ENCODE peak calls at places on chromosomes 6 and 20, in six cellular contexts. P is IMR-90, Y is mesenchymal stem cell, W is neuronal stem cell, Q is trophoblast cell, D is H1. Z is an unnamed sample.
A peak's percentile ranks its signal among the peaks of the same experiment; 100 is the strongest.

GRCh38 chr20:1317545-1318255 is 11.2 kb downstream of the SDCBP2 start:
- DNase-seq in P (no peak), Y (no peak), W (no peak), Q (no peak), D (no peak), Z (no peak)

GRCh38 chr20:45963059-45964011 is 8.7 kb downstream of the ZNF335 start:
- DNase-seq in P (peak; percentile 33), Y (peak; percentile 47), W (no peak), Q (peak; percentile 82), D (no peak), Z (peak; percentile 41)

GRCh38 chr6:109474995-109475394 is 8.0 kb downstream of the ZBTB24 start:
- DNase-seq in P (no peak), Y (no peak), W (no peak), Q (no peak), D (no peak), Z (no peak)

GRCh38 chr6:90472716-90473115 is 114.2 kb downstream of the MAP3K7 start:
- DNase-seq in P (no peak), Y (no peak), W (no peak), Q (peak; percentile 50), D (no peak), Z (no peak)

GRCh38 chr6:69622230-69622629 is 174.6 kb downstream of the LMBRD1 start:
- DNase-seq in P (no peak), Y (no peak), W (no peak), Q (no peak), D (no peak), Z (no peak)

GRCh38 chr6:19052219-19052618 is 665.1 kb downstream of the RNF144B start:
- DNase-seq in P (no peak), Y (no peak), W (no peak), Q (peak; percentile 68), D (no peak), Z (no peak)

GRCh38 chr6:139569561-139569960 is 195.1 kb upstream of the CITED2 start:
- DNase-seq in P (peak; percentile 79), Y (peak; percentile 61), W (no peak), Q (peak; percentile 41), D (no peak), Z (no peak)

GRCh38 chr6:40258531-40258930 is 324.3 kb upstream of the MOCS1 start:
- DNase-seq in P (no peak), Y (no peak), W (no peak), Q (no peak), D (no peak), Z (no peak)

GRCh38 chr6:163398104-163398503 is 16.4 kb upstream of the QKI start:
- DNase-seq in P (no peak), Y (peak; percentile 29), W (no peak), Q (no peak), D (no peak), Z (no peak)

GRCh38 chr6:131029661-131030297 is 33.3 kb downstream of the EPB41L2 start:
- DNase-seq in P (peak; percentile 65), Y (peak; percentile 61), W (peak; percentile 11), Q (peak; percentile 4), D (no peak), Z (peak; percentile 46)

GRCh38 chr20:59939052-59939878 is 840 bp downstream of the PPP1R3D start:
- DNase-seq in P (no peak), Y (no peak), W (no peak), Q (no peak), D (no peak), Z (peak; percentile 56)

GRCh38 chr6:119501798-119502483 is 152.4 kb upstream of the MAN1A1 start:
- DNase-seq in P (no peak), Y (no peak), W (no peak), Q (no peak), D (no peak), Z (no peak)

GRCh38 chr6:93799226-93799625 is 379.9 kb upstream of the EPHA7 start:
- DNase-seq in P (no peak), Y (no peak), W (no peak), Q (no peak), D (no peak), Z (no peak)

GRCh38 chr6:170152989-170153388 is 137.9 kb downstream of the DLL1 start:
- DNase-seq in P (no peak), Y (no peak), W (peak; percentile 62), Q (peak; percentile 67), D (peak; percentile 23), Z (peak; percentile 72)

GRCh38 chr6:112180095-112180820 is 74.1 kb downstream of the LAMA4 start:
- DNase-seq in P (peak; percentile 92), Y (peak; percentile 85), W (peak; percentile 51), Q (peak; percentile 92), D (no peak), Z (no peak)
- H4K91ac ChIP-seq in P (no peak overlapping the region), Y (no peak overlapping the region), W (no peak overlapping the region), Q (no peak overlapping the region), D (no peak overlapping the region), Z (no peak overlapping the region)

GRCh38 chr6:124974770-124975377 is 12.6 kb downstream of the RNF217 start:
- DNase-seq in P (no peak), Y (no peak), W (no peak), Q (peak; percentile 17), D (no peak), Z (no peak)
- H4K91ac ChIP-seq in P (no peak overlapping the region), Y (no peak overlapping the region), W (no peak overlapping the region), Q (no peak overlapping the region), D (no peak overlapping the region), Z (no peak overlapping the region)

GRCh38 chr6:36825452-36825851 is 13.8 kb downstream of the CPNE5 start:
- DNase-seq in P (no peak), Y (no peak), W (no peak), Q (no peak), D (no peak), Z (no peak)
- H4K91ac ChIP-seq in P (no peak overlapping the region), Y (no peak overlapping the region), W (no peak overlapping the region), Q (no peak overlapping the region), D (no peak overlapping the region), Z (no peak overlapping the region)

GRCh38 chr20:62668441-62669027 is 26.2 kb downstream of the SLCO4A1 start:
- DNase-seq in P (peak; percentile 74), Y (peak; percentile 79), W (peak; percentile 70), Q (peak; percentile 79), D (peak; percentile 44), Z (peak; percentile 73)

GRCh38 chr20:62667530-62668440 is 25.5 kb downstream of the SLCO4A1 start:
- DNase-seq in P (no peak), Y (no peak), W (no peak), Q (no peak), D (no peak), Z (no peak)

GRCh38 chr20:62665153-62665754 is 23.0 kb downstream of the SLCO4A1 start:
- DNase-seq in P (no peak), Y (no peak), W (no peak), Q (no peak), D (no peak), Z (no peak)

GRCh38 chr20:62665826-62666735 is 23.8 kb downstream of the SLCO4A1 start:
- DNase-seq in P (no peak), Y (no peak), W (no peak), Q (no peak), D (no peak), Z (no peak)

DNA sequence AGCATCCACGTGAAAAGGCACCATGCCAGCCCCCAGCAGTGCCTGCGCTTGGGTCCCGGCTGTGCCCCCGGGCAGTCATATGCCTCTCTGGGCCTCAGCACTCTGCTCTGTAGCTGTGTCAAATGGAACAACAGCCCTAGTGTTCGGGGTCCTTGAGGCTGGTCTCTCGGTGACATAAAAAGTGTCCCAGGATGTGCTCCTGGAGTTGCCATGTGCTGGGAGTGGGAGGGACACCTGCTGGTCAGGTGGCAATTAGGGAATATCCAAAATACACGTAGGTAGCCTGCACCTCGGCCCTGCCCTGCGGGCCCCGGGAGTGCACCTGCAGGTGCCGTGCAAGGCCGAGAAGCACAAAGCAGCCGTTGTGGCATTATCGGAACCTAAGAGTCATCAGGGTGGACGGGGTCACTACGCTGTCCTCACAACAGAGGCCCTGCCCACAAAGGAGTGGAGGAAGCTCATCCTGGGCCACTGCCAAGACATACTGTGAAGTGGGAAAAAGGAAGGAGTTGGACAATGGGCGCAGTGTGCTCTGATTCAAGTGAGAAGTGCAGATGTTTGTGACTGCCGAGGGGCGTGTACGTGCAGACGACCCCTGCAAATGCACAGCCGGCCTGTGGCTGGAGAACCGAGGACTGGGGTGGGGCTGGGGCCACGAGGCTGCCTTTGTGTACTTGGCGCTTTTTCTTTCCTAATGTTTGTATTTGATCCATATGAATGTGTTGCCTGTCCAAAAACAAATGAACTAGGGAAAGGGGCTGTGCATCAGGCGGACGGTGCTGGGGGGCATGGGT is 24.6 kb downstream of the SLCO4A1 start:
- DNase-seq in P (peak; percentile 20), Y (no peak), W (no peak), Q (peak; percentile 76), D (no peak), Z (no peak)
- H4K91ac ChIP-seq in P (no peak overlapping the region), Y (no peak overlapping the region), W (no peak overlapping the region), Q (no peak overlapping the region), D (no peak overlapping the region), Z (no peak overlapping the region)

GRCh38 chr6:156423075-156423474 is 354.1 kb upstream of the ARID1B start:
- DNase-seq in P (no peak), Y (peak; percentile 24), W (no peak), Q (no peak), D (no peak), Z (no peak)

GRCh38 chr6:156418253-156418652 is 358.9 kb upstream of the ARID1B start:
- DNase-seq in P (no peak), Y (no peak), W (no peak), Q (no peak), D (no peak), Z (no peak)

GRCh38 chr6:156419594-156419993 is 357.6 kb upstream of the ARID1B start:
- DNase-seq in P (no peak), Y (no peak), W (no peak), Q (no peak), D (no peak), Z (no peak)

GRCh38 chr6:156421933-156422332 is 355.2 kb upstream of the ARID1B start:
- DNase-seq in P (no peak), Y (peak; percentile 25), W (no peak), Q (peak; percentile 6), D (no peak), Z (no peak)

DNA sequence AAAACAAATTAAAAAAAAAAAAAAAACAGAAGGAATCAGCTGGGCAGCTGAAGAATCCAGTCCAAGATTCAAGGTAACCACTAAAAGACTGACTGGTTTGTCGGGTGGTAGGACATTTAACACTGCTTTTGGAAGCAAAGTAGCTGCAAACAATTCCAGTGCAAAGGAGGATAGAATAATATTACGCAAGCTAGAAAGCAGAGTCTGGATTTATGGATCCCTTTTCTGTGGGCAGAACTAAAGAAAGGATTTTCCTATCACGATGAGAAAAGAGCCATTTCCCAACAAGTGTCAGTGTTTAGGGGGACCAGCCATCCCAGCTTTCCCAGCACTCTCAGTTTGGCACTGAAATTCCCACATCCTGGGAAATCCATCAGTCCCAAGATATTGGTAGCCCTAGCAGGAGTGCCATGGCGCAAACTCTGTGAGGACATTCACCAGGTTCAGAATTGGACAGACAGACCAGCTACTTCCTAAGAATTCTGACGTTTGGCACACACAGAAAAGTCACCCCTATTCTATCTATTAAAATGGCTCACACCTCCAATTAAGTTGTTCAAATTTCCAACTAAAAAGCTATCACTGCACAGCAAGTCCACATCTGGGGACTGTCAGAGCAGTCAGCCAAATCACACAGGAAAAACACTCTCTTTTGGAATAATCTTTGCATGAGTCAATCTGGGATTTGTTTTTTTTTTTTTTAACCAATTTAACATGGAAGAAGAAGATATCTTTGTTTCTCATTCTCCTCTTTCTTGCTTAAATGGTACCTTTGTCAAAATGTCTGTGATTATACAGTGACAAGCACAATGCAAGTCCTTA is 356.8 kb upstream of the ARID1B start:
- DNase-seq in P (peak; percentile 35), Y (no peak), W (no peak), Q (peak; percentile 18), D (no peak), Z (no peak)
- H4K91ac ChIP-seq in P (no peak overlapping the region), Y (no peak overlapping the region), W (no peak overlapping the region), Q (no peak overlapping the region), D (no peak overlapping the region), Z (no peak overlapping the region)

Z was measured in H9.